ENCODE peak calls at places on chromosomes 3 and 15, in six cellular contexts. I is pancreas, C is upper lobe of right lung, E is lower lobe of right lung, O is fibroblast of lung, P is heart left ventricle. J is an unnamed sample. For H3K36me3, the result is how much of the 10 kb centered on the place peaks cover.

GRCh38 chr3:126126292-126126691 is 42.4 kb upstream of the SLC41A3 start:
- DNase-seq in I (peak), C (peak), E (peak), O (no peak), P (peak), J (no peak)

GRCh38 chr3:46821553-46821952 is 41.7 kb downstream of the MYL3 start:
- DNase-seq in I (no peak), C (no peak), E (no peak), O (no peak), P (no peak), J (no peak)

GRCh38 chr3:179082416-179082815 is 10.8 kb upstream of the ZMAT3 start:
- DNase-seq in I (no peak), C (no peak), E (no peak), O (peak), P (no peak), J (no peak)

GRCh38 chr3:82012775-82013174 is 251.3 kb upstream of the GBE1 start:
- DNase-seq in I (no peak), C (no peak), E (no peak), O (no peak), P (no peak), J (no peak)

GRCh38 chr15:85800460-85801123 is 5.9 kb upstream of the KLHL25 start:
- DNase-seq in I (peak), C (peak), E (peak), O (peak), P (no peak), J (peak)

GRCh38 chr3:16906679-16907078 is 21.9 kb downstream of the PLCL2 start:
- DNase-seq in I (no peak), C (no peak), E (no peak), O (peak), P (no peak), J (no peak)

GRCh38 chr3:159616234-159616825 is 372.3 kb upstream of the IL12A start:
- DNase-seq in I (no peak), C (peak), E (peak), O (peak), P (peak), J (peak)

GRCh38 chr3:160486459-160486869 is 36.9 kb upstream of the TRIM59 start:
- DNase-seq in I (no peak), C (no peak), E (no peak), O (peak), P (no peak), J (no peak)

GRCh38 chr3:108486910-108487309 is 23.5 kb downstream of the MYH15 start:
- DNase-seq in I (no peak), C (no peak), E (no peak), O (peak), P (no peak), J (peak)

GRCh38 chr3:162285252-162285651 is 788.6 kb downstream of the OTOL1 start:
- DNase-seq in I (no peak), C (no peak), E (no peak), O (no peak), P (no peak), J (no peak)

GRCh38 chr15:85289677-85290365 is 90.6 kb upstream of the AKAP13 start:
- DNase-seq in I (no peak), C (no peak), E (peak), O (peak), P (no peak), J (peak)

GRCh38 chr3:60064210-60065178 is 1014.7 kb upstream of the CFAP20DC start:
- DNase-seq in I (no peak), C (no peak), E (no peak), O (peak), P (no peak), J (no peak)

GRCh38 chr15:82122754-82123400 is 77.1 kb upstream of the MEX3B start:
- DNase-seq in I (no peak), C (no peak), E (no peak), O (peak), P (no peak), J (no peak)

GRCh38 chr3:187208159-187208558 is 10.9 kb downstream of the RTP1 start:
- DNase-seq in I (no peak), C (no peak), E (no peak), O (peak), P (no peak), J (no peak)

GRCh38 chr3:170751083-170751893 is 118.7 kb downstream of the RPL22L1 start:
- DNase-seq in I (peak), C (no peak), E (no peak), O (peak), P (peak), J (peak)

GRCh38 chr3:73623996-73624362 is 762 bp downstream of the PDZRN3 start:
- DNase-seq in I (peak), C (no peak), E (no peak), O (peak), P (peak), J (peak)

GRCh38 chr15:42084465-42085235 is 9.7 kb downstream of the PLA2G4D start:
- DNase-seq in I (peak), C (peak), E (peak), O (peak), P (peak), J (peak)

GRCh38 chr3:150059241-150059640 is 88.5 kb upstream of the PFN2 start:
- DNase-seq in I (no peak), C (no peak), E (no peak), O (peak), P (no peak), J (no peak)

GRCh38 chr3:52262447-52262846 is 16.0 kb downstream of the WDR82 start:
- DNase-seq in I (no peak), C (no peak), E (no peak), O (no peak), P (no peak), J (no peak)

GRCh38 chr3:52272831-52273230 is 5.6 kb downstream of the WDR82 start:
- DNase-seq in I (no peak), C (no peak), E (no peak), O (no peak), P (no peak), J (no peak)

GRCh38 chr3:52265387-52265786 is 13.1 kb downstream of the WDR82 start:
- DNase-seq in I (no peak), C (no peak), E (no peak), O (no peak), P (no peak), J (no peak)

GRCh38 chr3:52270252-52270754 is 8.1 kb downstream of the WDR82 start:
- DNase-seq in I (no peak), C (no peak), E (peak), O (no peak), P (no peak), J (no peak)

DNA sequence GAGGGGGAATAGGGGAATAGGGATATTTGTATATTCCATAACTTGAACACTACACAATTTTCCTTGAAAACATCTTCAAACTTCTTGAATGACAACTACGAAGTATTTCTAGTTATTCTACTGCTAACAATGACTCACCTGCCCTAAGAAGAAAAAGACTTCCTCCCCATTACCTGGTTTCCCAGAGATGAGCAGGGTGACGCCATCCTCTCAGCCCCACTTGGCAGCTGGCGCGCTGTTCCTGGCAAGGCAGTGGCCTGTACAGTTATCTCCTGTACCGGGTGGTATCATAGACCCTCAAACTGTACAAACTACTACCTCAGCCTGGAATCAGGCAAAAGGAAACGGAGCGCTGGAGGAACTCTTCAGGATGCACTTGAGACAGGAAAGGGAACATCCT is 10.4 kb downstream of the WDR82 start:
- DNase-seq in I (no peak), C (no peak), E (no peak), O (no peak), P (no peak), J (no peak)
- H3K36me3 ChIP-seq in I (under half), C (half or more), E (half or more), O (under half), P (half or more), J (half or more)

GRCh38 chr3:123489400-123490004 is 40.6 kb upstream of the ADCY5 start:
- DNase-seq in I (peak), C (peak), E (peak), O (peak), P (peak), J (peak)
- H3K4me3 ChIP-seq in I (no peak), C (no peak), E (no peak), O (no peak), P (no peak), J (no peak)

DNA sequence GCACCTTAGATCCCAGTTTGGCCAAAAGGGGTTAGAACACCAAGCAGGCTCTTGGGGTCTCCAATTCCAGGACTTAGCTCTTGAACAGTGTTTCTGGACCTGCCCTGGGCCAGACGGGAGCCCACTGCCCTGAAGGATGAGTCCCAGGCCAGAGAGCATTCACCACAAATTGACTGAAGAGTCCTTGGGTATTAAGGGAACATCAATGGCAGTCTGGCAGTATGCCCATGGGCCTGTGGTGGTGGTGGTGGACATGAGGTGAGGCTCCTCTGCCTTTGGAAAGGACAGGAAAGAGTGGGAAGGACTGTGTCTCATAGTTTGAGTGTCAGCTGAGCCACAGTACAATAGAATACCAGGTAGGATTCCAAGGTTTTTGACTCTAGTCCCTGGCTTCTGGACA is 960.0 kb downstream of the DIPK2A start:
- DNase-seq in I (no peak), C (no peak), E (no peak), O (no peak), P (no peak), J (no peak)
- TF ChIP-seq CTCF in I (no peak), C (no peak), E (no peak), O (no peak), P (no peak), J (no peak)

GRCh38 chr3:183762304-183762703 is 63.1 kb downstream of the MAP6D1 start:
- DNase-seq in I (no peak), C (no peak), E (no peak), O (no peak), P (no peak), J (no peak)
- H3K36me3 ChIP-seq in I (under half), C (half or more), E (half or more), O (under half), P (under half), J (half or more)

J was measured in BE2C.